ENCODE peak calls at places on chromosomes 6 and 20, in ten cellular contexts. Q, I, X, Z, P, T, D, J, W and L are unnamed samples.

GRCh38 chr6:56246544-56246940 is 838 bp downstream of the COL21A1 start:
- DNase-seq in Q (no peak), I (no peak), X (peak), Z (no peak), P (no peak), T (no peak), D (no peak), J (no peak), W (no peak), L (no peak)

GRCh38 chr20:1263853-1264252 is 2.2 kb upstream of the SNPH start:
- DNase-seq in Q (no peak), I (no peak), X (no peak), Z (no peak), P (peak), T (peak), D (no peak), J (no peak), W (no peak), L (no peak)

GRCh38 chr6:3454206-3455016 is 2.4 kb downstream of the SLC22A23 start:
- DNase-seq in Q (no peak), I (no peak), X (no peak), Z (no peak), P (peak), T (no peak), D (no peak), J (no peak), W (no peak), L (no peak)

GRCh38 chr6:104689551-104690205 is 170.0 kb downstream of the HACE1 start:
- DNase-seq in Q (no peak), I (no peak), X (peak), Z (no peak), P (peak), T (peak), D (peak), J (no peak), W (no peak), L (no peak)

GRCh38 chr20:17507032-17507431 is 24.1 kb downstream of the BFSP1 start:
- DNase-seq in Q (no peak), I (no peak), X (no peak), Z (no peak), P (no peak), T (no peak), D (no peak), J (no peak), W (no peak), L (no peak)

GRCh38 chr20:5061209-5061608 is 58.5 kb downstream of the PCNA start:
- DNase-seq in Q (peak), I (no peak), X (peak), Z (no peak), P (peak), T (no peak), D (no peak), J (no peak), W (no peak), L (no peak)

GRCh38 chr6:161444464-161444863 is 170.6 kb upstream of the AGPAT4 start:
- DNase-seq in Q (no peak), I (no peak), X (peak), Z (no peak), P (no peak), T (peak), D (peak), J (peak), W (no peak), L (peak)

GRCh38 chr6:116265081-116265829 is 11.4 kb upstream of the TSPYL4 start:
- DNase-seq in Q (peak), I (no peak), X (no peak), Z (peak), P (no peak), T (no peak), D (peak), J (no peak), W (peak), L (no peak)

GRCh38 chr20:15576401-15576800 is 996.8 kb downstream of the KIF16B start:
- DNase-seq in Q (no peak), I (no peak), X (no peak), Z (no peak), P (no peak), T (no peak), D (peak), J (no peak), W (no peak), L (no peak)

GRCh38 chr20:3797226-3797545 is 1.1 kb downstream of the CDC25B start:
- DNase-seq in Q (no peak), I (no peak), X (no peak), Z (no peak), P (no peak), T (no peak), D (no peak), J (peak), W (peak), L (no peak)

GRCh38 chr6:131519670-131520436 is 53.2 kb upstream of the ARG1 start:
- DNase-seq in Q (peak), I (peak), X (peak), Z (no peak), P (peak), T (peak), D (peak), J (no peak), W (no peak), L (peak)

GRCh38 chr20:6164421-6165341 is 41.9 kb upstream of the FERMT1 start:
- DNase-seq in Q (peak), I (no peak), X (no peak), Z (peak), P (peak), T (no peak), D (peak), J (no peak), W (peak), L (no peak)

GRCh38 chr6:132675749-132676148 is 16.8 kb upstream of the TAAR1 start:
- DNase-seq in Q (no peak), I (no peak), X (no peak), Z (no peak), P (no peak), T (no peak), D (no peak), J (no peak), W (no peak), L (no peak)

GRCh38 chr20:51906049-51906448 is 103.7 kb upstream of the SALL4 start:
- DNase-seq in Q (no peak), I (no peak), X (peak), Z (no peak), P (no peak), T (no peak), D (no peak), J (no peak), W (no peak), L (no peak)

GRCh38 chr6:23533954-23534725 is 591.9 kb upstream of the NRSN1 start:
- DNase-seq in Q (no peak), I (no peak), X (no peak), Z (no peak), P (peak), T (peak), D (no peak), J (no peak), W (no peak), L (no peak)

GRCh38 chr6:89311853-89312531 is 3.1 kb downstream of the GABRR2 start:
- DNase-seq in Q (peak), I (no peak), X (peak), Z (peak), P (peak), T (peak), D (peak), J (peak), W (peak), L (no peak)

GRCh38 chr20:48737463-48738093 is 90.2 kb downstream of the PREX1 start:
- DNase-seq in Q (no peak), I (no peak), X (no peak), Z (no peak), P (no peak), T (no peak), D (no peak), J (no peak), W (peak), L (no peak)

GRCh38 chr6:126955621-126956020 is 162.8 kb upstream of the RSPO3 start:
- DNase-seq in Q (no peak), I (no peak), X (no peak), Z (no peak), P (no peak), T (no peak), D (no peak), J (no peak), W (no peak), L (no peak)

GRCh38 chr6:100457251-100457990 is 7.3 kb downstream of the SIM1 start:
- DNase-seq in Q (no peak), I (no peak), X (peak), Z (no peak), P (no peak), T (no peak), D (no peak), J (no peak), W (no peak), L (no peak)

GRCh38 chr6:69816017-69816416 is 19.2 kb upstream of the LMBRD1 start:
- DNase-seq in Q (no peak), I (no peak), X (no peak), Z (no peak), P (no peak), T (no peak), D (no peak), J (no peak), W (no peak), L (no peak)

GRCh38 chr20:18001131-18001921 is 32.5 kb downstream of the MGME1 start:
- DNase-seq in Q (peak), I (no peak), X (peak), Z (peak), P (peak), T (peak), D (peak), J (peak), W (peak), L (no peak)

GRCh38 chr6:169490830-169491229 is 211.0 kb downstream of the WDR27 start:
- DNase-seq in Q (no peak), I (no peak), X (no peak), Z (no peak), P (peak), T (peak), D (no peak), J (no peak), W (no peak), L (no peak)

GRCh38 chr6:85490516-85491248 is 40.8 kb downstream of the NT5E start:
- DNase-seq in Q (peak), I (no peak), X (no peak), Z (no peak), P (peak), T (no peak), D (peak), J (no peak), W (no peak), L (no peak)

GRCh38 chr20:6613280-6613861 is 154.1 kb upstream of the BMP2 start:
- DNase-seq in Q (no peak), I (no peak), X (no peak), Z (no peak), P (no peak), T (no peak), D (peak), J (no peak), W (no peak), L (no peak)

GRCh38 chr6:167968091-167968490 is 29.4 kb upstream of the KIF25 start:
- DNase-seq in Q (peak), I (peak), X (peak), Z (no peak), P (no peak), T (no peak), D (no peak), J (no peak), W (no peak), L (peak)

GRCh38 chr6:159935633-159936032 is 33.2 kb upstream of the IGF2R start:
- DNase-seq in Q (no peak), I (no peak), X (no peak), Z (no peak), P (peak), T (peak), D (no peak), J (no peak), W (no peak), L (no peak)

GRCh38 chr6:155106456-155107107 is 111.5 kb downstream of the TIAM2 start:
- DNase-seq in Q (no peak), I (no peak), X (no peak), Z (no peak), P (peak), T (no peak), D (peak), J (no peak), W (no peak), L (no peak)

GRCh38 chr20:49724637-49725606 is 11.2 kb upstream of the B4GALT5 start:
- DNase-seq in Q (peak), I (no peak), X (no peak), Z (peak), P (peak), T (peak), D (peak), J (peak), W (peak), L (no peak)

GRCh38 chr6:160259585-160259984 is 964 bp upstream of the SLC22A2 start:
- DNase-seq in Q (no peak), I (no peak), X (peak), Z (no peak), P (no peak), T (no peak), D (no peak), J (no peak), W (no peak), L (no peak)

GRCh38 chr20:10079964-10080363 is 45.2 kb downstream of the ANKEF1 start:
- DNase-seq in Q (no peak), I (no peak), X (no peak), Z (no peak), P (peak), T (peak), D (no peak), J (no peak), W (no peak), L (no peak)

GRCh38 chr6:41939091-41939847 is 2.3 kb downstream of the CCND3 start:
- DNase-seq in Q (peak), I (peak), X (peak), Z (peak), P (peak), T (peak), D (peak), J (no peak), W (peak), L (peak)

GRCh38 chr20:14568225-14568624 is 230.8 kb upstream of the FLRT3 start:
- DNase-seq in Q (no peak), I (no peak), X (no peak), Z (no peak), P (no peak), T (no peak), D (no peak), J (no peak), W (no peak), L (no peak)

GRCh38 chr6:107237992-107238660 is 122.8 kb upstream of the BEND3 start:
- DNase-seq in Q (peak), I (no peak), X (no peak), Z (no peak), P (peak), T (no peak), D (no peak), J (no peak), W (no peak), L (no peak)